ENCODE peak calls at places on chromosomes 2 and 18, in nine cellular contexts. One of them, this sample, is unnamed.
A peak's percentile ranks its signal among the peaks of the same experiment; 100 is the strongest.

GRCh38 chr18:66346833-66347595 is 256.9 kb downstream of the CDH19 start:
- DNase-seq in MM.1S: no peak
- DNase-seq in GM23338: no peak
- DNase-seq in GM10248: no peak
- DNase-seq in brain microvascular endothelial cell: no peak
- DNase-seq in right lobe of liver: no peak
- DNase-seq in WTC11: no peak
- DNase-seq in choroid plexus epithelial cell: no peak
- DNase-seq in fibroblast of the aortic adventitia: no peak
- DNase-seq in this sample: no peak

GRCh38 chr18:6145645-6146308 is 250.5 kb upstream of the TMEM200C start:
- DNase-seq in MM.1S: no peak
- DNase-seq in GM23338: peak; percentile 13
- DNase-seq in GM10248: no peak
- DNase-seq in brain microvascular endothelial cell: no peak
- DNase-seq in right lobe of liver: no peak
- DNase-seq in WTC11: peak; percentile 14
- DNase-seq in choroid plexus epithelial cell: no peak
- DNase-seq in fibroblast of the aortic adventitia: no peak
- DNase-seq in this sample: no peak

GRCh38 chr2:144553379-144553778 is 33.5 kb upstream of the ZEB2 start:
- DNase-seq in MM.1S: no peak
- DNase-seq in GM23338: no peak
- DNase-seq in GM10248: no peak
- DNase-seq in brain microvascular endothelial cell: peak; percentile 74
- DNase-seq in right lobe of liver: no peak
- DNase-seq in WTC11: no peak
- DNase-seq in choroid plexus epithelial cell: peak; percentile 97
- DNase-seq in fibroblast of the aortic adventitia: peak; percentile 82
- DNase-seq in this sample: peak; percentile 66

GRCh38 chr18:3281456-3282400 is 19.8 kb downstream of the MYL12B start:
- DNase-seq in MM.1S: peak; percentile 71
- DNase-seq in GM23338: peak; percentile 87
- DNase-seq in GM10248: peak; percentile 59
- DNase-seq in brain microvascular endothelial cell: no peak
- DNase-seq in right lobe of liver: no peak
- DNase-seq in WTC11: no peak
- DNase-seq in choroid plexus epithelial cell: peak; percentile 89
- DNase-seq in fibroblast of the aortic adventitia: peak; percentile 93
- DNase-seq in this sample: no peak

GRCh38 chr18:46469186-46469915 is 187.7 kb downstream of the LOXHD1 start:
- DNase-seq in MM.1S: no peak
- DNase-seq in GM23338: no peak
- DNase-seq in GM10248: no peak
- DNase-seq in brain microvascular endothelial cell: no peak
- DNase-seq in right lobe of liver: no peak
- DNase-seq in WTC11: no peak
- DNase-seq in choroid plexus epithelial cell: peak; percentile 62
- DNase-seq in fibroblast of the aortic adventitia: peak; percentile 6
- DNase-seq in this sample: no peak

GRCh38 chr2:38174646-38175096 is 98.7 kb upstream of the CYP1B1 start:
- DNase-seq in MM.1S: no peak
- DNase-seq in GM23338: no peak
- DNase-seq in GM10248: no peak
- DNase-seq in brain microvascular endothelial cell: peak; percentile 74
- DNase-seq in right lobe of liver: no peak
- DNase-seq in WTC11: no peak
- DNase-seq in choroid plexus epithelial cell: peak; percentile 99
- DNase-seq in fibroblast of the aortic adventitia: peak; percentile 99
- DNase-seq in this sample: peak; percentile 99

GRCh38 chr2:127106457-127106997 is 427 bp downstream of the BIN1 start:
- DNase-seq in MM.1S: no peak
- DNase-seq in GM23338: peak; percentile 64
- DNase-seq in GM10248: no peak
- DNase-seq in brain microvascular endothelial cell: no peak
- DNase-seq in right lobe of liver: peak; percentile 64
- DNase-seq in WTC11: peak; percentile 51
- DNase-seq in choroid plexus epithelial cell: peak; percentile 27
- DNase-seq in fibroblast of the aortic adventitia: peak; percentile 25
- DNase-seq in this sample: no peak

GRCh38 chr18:58991127-58991798 is 126.6 kb downstream of the ZNF532 start:
- DNase-seq in MM.1S: peak; percentile 27
- DNase-seq in GM23338: no peak
- DNase-seq in GM10248: peak; percentile 49
- DNase-seq in brain microvascular endothelial cell: no peak
- DNase-seq in right lobe of liver: no peak
- DNase-seq in WTC11: no peak
- DNase-seq in choroid plexus epithelial cell: no peak
- DNase-seq in fibroblast of the aortic adventitia: peak; percentile 35
- DNase-seq in this sample: no peak

GRCh38 chr2:145044506-145044905 is 524.6 kb upstream of the ZEB2 start:
- DNase-seq in MM.1S: no peak
- DNase-seq in GM23338: no peak
- DNase-seq in GM10248: no peak
- DNase-seq in brain microvascular endothelial cell: no peak
- DNase-seq in right lobe of liver: no peak
- DNase-seq in WTC11: no peak
- DNase-seq in choroid plexus epithelial cell: no peak
- DNase-seq in fibroblast of the aortic adventitia: no peak
- DNase-seq in this sample: no peak

GRCh38 chr2:132974477-132975050 is 304.6 kb upstream of the LYPD1 start:
- DNase-seq in MM.1S: no peak
- DNase-seq in GM23338: no peak
- DNase-seq in GM10248: no peak
- DNase-seq in brain microvascular endothelial cell: no peak
- DNase-seq in right lobe of liver: no peak
- DNase-seq in WTC11: no peak
- DNase-seq in choroid plexus epithelial cell: no peak
- DNase-seq in fibroblast of the aortic adventitia: no peak
- DNase-seq in this sample: no peak

GRCh38 chr2:121650554-121650930 is 1.3 kb upstream of the CLASP1 start:
- DNase-seq in MM.1S: peak; percentile 61
- DNase-seq in GM23338: peak; percentile 52
- DNase-seq in GM10248: peak; percentile 20
- DNase-seq in brain microvascular endothelial cell: peak; percentile 30
- DNase-seq in right lobe of liver: no peak
- DNase-seq in WTC11: peak; percentile 20
- DNase-seq in choroid plexus epithelial cell: peak; percentile 47
- DNase-seq in fibroblast of the aortic adventitia: no peak
- DNase-seq in this sample: no peak

GRCh38 chr2:217489145-217489960 is 513.4 kb downstream of the TNS1 start:
- DNase-seq in MM.1S: no peak
- DNase-seq in GM23338: peak; percentile 18
- DNase-seq in GM10248: no peak
- DNase-seq in brain microvascular endothelial cell: no peak
- DNase-seq in right lobe of liver: no peak
- DNase-seq in WTC11: peak; percentile 16
- DNase-seq in choroid plexus epithelial cell: no peak
- DNase-seq in fibroblast of the aortic adventitia: no peak
- DNase-seq in this sample: no peak

GRCh38 chr18:58225101-58225500 is 181.1 kb downstream of the NEDD4L start:
- DNase-seq in MM.1S: no peak
- DNase-seq in GM23338: no peak
- DNase-seq in GM10248: peak; percentile 67
- DNase-seq in brain microvascular endothelial cell: no peak
- DNase-seq in right lobe of liver: no peak
- DNase-seq in WTC11: no peak
- DNase-seq in choroid plexus epithelial cell: no peak
- DNase-seq in fibroblast of the aortic adventitia: no peak
- DNase-seq in this sample: no peak

GRCh38 chr2:143165291-143165690 is 36.1 kb downstream of the ARHGAP15 start:
- DNase-seq in MM.1S: no peak
- DNase-seq in GM23338: no peak
- DNase-seq in GM10248: no peak
- DNase-seq in brain microvascular endothelial cell: no peak
- DNase-seq in right lobe of liver: no peak
- DNase-seq in WTC11: no peak
- DNase-seq in choroid plexus epithelial cell: no peak
- DNase-seq in fibroblast of the aortic adventitia: no peak
- DNase-seq in this sample: no peak

GRCh38 chr2:143163499-143163898 is 34.3 kb downstream of the ARHGAP15 start:
- DNase-seq in MM.1S: no peak
- DNase-seq in GM23338: no peak
- DNase-seq in GM10248: no peak
- DNase-seq in brain microvascular endothelial cell: no peak
- DNase-seq in right lobe of liver: no peak
- DNase-seq in WTC11: no peak
- DNase-seq in choroid plexus epithelial cell: no peak
- DNase-seq in fibroblast of the aortic adventitia: no peak
- DNase-seq in this sample: no peak

GRCh38 chr2:143171817-143172216 is 42.6 kb downstream of the ARHGAP15 start:
- DNase-seq in MM.1S: no peak
- DNase-seq in GM23338: peak; percentile 51
- DNase-seq in GM10248: no peak
- DNase-seq in brain microvascular endothelial cell: no peak
- DNase-seq in right lobe of liver: no peak
- DNase-seq in WTC11: no peak
- DNase-seq in choroid plexus epithelial cell: peak; percentile 27
- DNase-seq in fibroblast of the aortic adventitia: peak; percentile 10
- DNase-seq in this sample: no peak

GRCh38 chr2:143169105-143169504 is 39.9 kb downstream of the ARHGAP15 start:
- DNase-seq in MM.1S: no peak
- DNase-seq in GM23338: peak; percentile 20
- DNase-seq in GM10248: no peak
- DNase-seq in brain microvascular endothelial cell: no peak
- DNase-seq in right lobe of liver: no peak
- DNase-seq in WTC11: no peak
- DNase-seq in choroid plexus epithelial cell: no peak
- DNase-seq in fibroblast of the aortic adventitia: no peak
- DNase-seq in this sample: no peak
- TF ChIP-seq CTCF in MM.1S: no peak
- TF ChIP-seq CTCF in GM23338: peak; percentile 31
- TF ChIP-seq CTCF in GM10248: no peak
- TF ChIP-seq CTCF in brain microvascular endothelial cell: no peak
- TF ChIP-seq CTCF in right lobe of liver: no peak
- TF ChIP-seq CTCF in WTC11: no peak
- TF ChIP-seq CTCF in choroid plexus epithelial cell: no peak
- TF ChIP-seq CTCF in fibroblast of the aortic adventitia: no peak
- TF ChIP-seq CTCF in this sample: no peak

GRCh38 chr2:181892795-181893435 is 1.4 kb downstream of the ITPRID2 start:
- DNase-seq in MM.1S: no peak
- DNase-seq in GM23338: no peak
- DNase-seq in GM10248: no peak
- DNase-seq in brain microvascular endothelial cell: no peak
- DNase-seq in right lobe of liver: no peak
- DNase-seq in WTC11: no peak
- DNase-seq in choroid plexus epithelial cell: peak; percentile 65
- DNase-seq in fibroblast of the aortic adventitia: peak; percentile 72
- DNase-seq in this sample: peak; percentile 48

GRCh38 chr2:181891966-181892794 is 650 bp downstream of the ITPRID2 start:
- DNase-seq in MM.1S: peak; percentile 64
- DNase-seq in GM23338: peak; percentile 60
- DNase-seq in GM10248: peak; percentile 55
- DNase-seq in brain microvascular endothelial cell: peak; percentile 46
- DNase-seq in right lobe of liver: peak; percentile 87
- DNase-seq in WTC11: peak; percentile 56
- DNase-seq in choroid plexus epithelial cell: peak; percentile 52
- DNase-seq in fibroblast of the aortic adventitia: peak; percentile 49
- DNase-seq in this sample: no peak

GRCh38 chr2:181887056-181887455 is 4.5 kb upstream of the ITPRID2 start:
- DNase-seq in MM.1S: no peak
- DNase-seq in GM23338: no peak
- DNase-seq in GM10248: no peak
- DNase-seq in brain microvascular endothelial cell: no peak
- DNase-seq in right lobe of liver: no peak
- DNase-seq in WTC11: no peak
- DNase-seq in choroid plexus epithelial cell: no peak
- DNase-seq in fibroblast of the aortic adventitia: no peak
- DNase-seq in this sample: no peak

GRCh38 chr2:181894381-181894780 is 2.9 kb downstream of the ITPRID2 start:
- DNase-seq in MM.1S: no peak
- DNase-seq in GM23338: no peak
- DNase-seq in GM10248: no peak
- DNase-seq in brain microvascular endothelial cell: no peak
- DNase-seq in right lobe of liver: no peak
- DNase-seq in WTC11: no peak
- DNase-seq in choroid plexus epithelial cell: no peak
- DNase-seq in fibroblast of the aortic adventitia: no peak
- DNase-seq in this sample: no peak

GRCh38 chr2:181891258-181891965 is at the start of gene ITPRID2:
- DNase-seq in MM.1S: peak; percentile 88
- DNase-seq in GM23338: peak; percentile 87
- DNase-seq in GM10248: peak; percentile 96
- DNase-seq in brain microvascular endothelial cell: peak; percentile 79
- DNase-seq in right lobe of liver: peak; percentile 93
- DNase-seq in WTC11: peak; percentile 76
- DNase-seq in choroid plexus epithelial cell: peak; percentile 94
- DNase-seq in fibroblast of the aortic adventitia: peak; percentile 82
- DNase-seq in this sample: peak; percentile 48
- TF ChIP-seq CTCF in MM.1S: no peak
- TF ChIP-seq CTCF in GM23338: no peak
- TF ChIP-seq CTCF in GM10248: peak; percentile 34
- TF ChIP-seq CTCF in brain microvascular endothelial cell: no peak
- TF ChIP-seq CTCF in right lobe of liver: peak; percentile 54
- TF ChIP-seq CTCF in WTC11: no peak
- TF ChIP-seq CTCF in choroid plexus epithelial cell: no peak
- TF ChIP-seq CTCF in fibroblast of the aortic adventitia: no peak
- TF ChIP-seq CTCF in this sample: no peak

DNA sequence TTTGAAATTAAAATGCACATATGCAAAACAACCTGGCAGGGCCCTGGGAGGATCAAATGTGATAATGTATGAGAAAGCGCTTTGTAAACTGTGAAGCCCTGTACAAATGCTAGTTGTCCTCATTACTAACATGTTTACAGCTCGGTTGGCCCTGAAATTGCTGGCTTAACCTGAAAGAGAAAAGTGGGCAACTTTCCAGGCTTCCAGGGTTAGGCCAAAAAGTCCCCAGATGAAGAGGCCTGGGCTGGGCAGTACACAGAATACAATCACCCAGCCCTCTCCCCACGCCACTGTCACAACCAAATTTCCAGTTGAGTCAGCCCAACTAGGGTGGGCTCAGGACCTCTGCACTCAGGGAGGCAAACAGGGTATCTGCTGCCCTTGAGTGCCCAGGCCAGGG is 60.1 kb downstream of the DNMT3A start:
- DNase-seq in MM.1S: no peak
- DNase-seq in GM23338: no peak
- DNase-seq in GM10248: no peak
- DNase-seq in brain microvascular endothelial cell: no peak
- DNase-seq in right lobe of liver: no peak
- DNase-seq in WTC11: no peak
- DNase-seq in choroid plexus epithelial cell: peak; percentile 33
- DNase-seq in fibroblast of the aortic adventitia: no peak
- DNase-seq in this sample: no peak
- TF ChIP-seq CTCF in MM.1S: no peak
- TF ChIP-seq CTCF in GM23338: no peak
- TF ChIP-seq CTCF in GM10248: no peak
- TF ChIP-seq CTCF in brain microvascular endothelial cell: no peak
- TF ChIP-seq CTCF in right lobe of liver: no peak
- TF ChIP-seq CTCF in WTC11: no peak
- TF ChIP-seq CTCF in choroid plexus epithelial cell: no peak
- TF ChIP-seq CTCF in fibroblast of the aortic adventitia: no peak
- TF ChIP-seq CTCF in this sample: no peak

DNA sequence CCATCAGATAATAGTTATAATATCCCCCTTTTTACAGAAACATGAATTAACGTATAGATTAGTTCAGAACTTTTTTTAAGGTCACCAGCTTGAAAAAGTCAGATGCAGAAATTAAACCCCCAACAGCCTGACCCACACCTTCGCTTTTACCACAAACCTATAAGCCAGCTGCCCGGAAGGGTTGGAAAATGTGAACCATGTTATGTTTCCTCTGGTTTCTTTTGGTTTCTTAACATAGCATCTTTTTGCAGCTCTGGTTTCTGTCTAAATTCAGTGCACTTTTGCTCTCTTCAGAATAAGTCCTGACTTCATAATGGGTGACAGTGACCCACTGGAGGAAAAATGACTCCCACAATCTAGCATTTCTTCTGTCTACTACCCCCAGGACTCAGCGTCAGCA is 381.7 kb upstream of the DDX18 start:
- DNase-seq in MM.1S: peak; percentile 42
- DNase-seq in GM23338: no peak
- DNase-seq in GM10248: no peak
- DNase-seq in brain microvascular endothelial cell: no peak
- DNase-seq in right lobe of liver: no peak
- DNase-seq in WTC11: no peak
- DNase-seq in choroid plexus epithelial cell: no peak
- DNase-seq in fibroblast of the aortic adventitia: no peak
- DNase-seq in this sample: no peak
- TF ChIP-seq CTCF in MM.1S: no peak
- TF ChIP-seq CTCF in GM23338: no peak
- TF ChIP-seq CTCF in GM10248: no peak
- TF ChIP-seq CTCF in brain microvascular endothelial cell: no peak
- TF ChIP-seq CTCF in right lobe of liver: no peak
- TF ChIP-seq CTCF in WTC11: no peak
- TF ChIP-seq CTCF in choroid plexus epithelial cell: no peak
- TF ChIP-seq CTCF in fibroblast of the aortic adventitia: no peak
- TF ChIP-seq CTCF in this sample: no peak

This sample was measured in AG09309.